ENCODE peak calls at places on chromosomes 5 and 9, in ten cellular contexts. P, Q, C, H, U, E, B, F, O and R are unnamed samples.

GRCh38 chr5:78275998-78276543 is 18.4 kb downstream of the AP3B1 start:
- DNase-seq in P (no peak), Q (no peak), C (no peak), H (no peak), U (no peak), E (no peak), B (no peak), F (no peak), O (no peak), R (no peak)

GRCh38 chr5:107388111-107388861 is 282.5 kb downstream of the EFNA5 start:
- DNase-seq in P (peak), Q (peak), C (no peak), H (no peak), U (no peak), E (no peak), B (peak), F (no peak), O (no peak), R (no peak)

GRCh38 chr5:149581192-149581861 is at the start of gene ARHGEF37:
- DNase-seq in P (peak), Q (peak), C (peak), H (no peak), U (no peak), E (no peak), B (peak), F (peak), O (peak), R (peak)

GRCh38 chr5:143355710-143356109 is 47.8 kb downstream of the NR3C1 start:
- DNase-seq in P (no peak), Q (peak), C (peak), H (no peak), U (peak), E (peak), B (peak), F (peak), O (peak), R (peak)

GRCh38 chr5:42655982-42656660 is 100.5 kb upstream of the CCDC152 start:
- DNase-seq in P (no peak), Q (peak), C (no peak), H (no peak), U (no peak), E (no peak), B (no peak), F (no peak), O (no peak), R (no peak)

GRCh38 chr9:976805-977360 is 428 bp downstream of the DMRT3 start:
- DNase-seq in P (peak), Q (no peak), C (no peak), H (no peak), U (no peak), E (no peak), B (no peak), F (no peak), O (no peak), R (no peak)

GRCh38 chr9:16675131-16675530 is 195.3 kb downstream of the BNC2 start:
- DNase-seq in P (no peak), Q (no peak), C (no peak), H (no peak), U (no peak), E (no peak), B (no peak), F (no peak), O (no peak), R (no peak)

GRCh38 chr5:17238521-17239041 is 21.1 kb downstream of the BASP1 start:
- DNase-seq in P (no peak), Q (peak), C (no peak), H (no peak), U (no peak), E (no peak), B (no peak), F (no peak), O (no peak), R (peak)

GRCh38 chr9:129968690-129969485 is 74.1 kb downstream of the FNBP1 start:
- DNase-seq in P (no peak), Q (peak), C (no peak), H (no peak), U (peak), E (no peak), B (no peak), F (no peak), O (no peak), R (no peak)

GRCh38 chr5:61949680-61950435 is 356.1 kb upstream of the KIF2A start:
- DNase-seq in P (no peak), Q (no peak), C (no peak), H (no peak), U (no peak), E (no peak), B (no peak), F (no peak), O (no peak), R (no peak)

GRCh38 chr9:37706290-37706689 is 47.3 kb upstream of the TRMT10B start:
- DNase-seq in P (no peak), Q (no peak), C (no peak), H (no peak), U (no peak), E (no peak), B (no peak), F (no peak), O (no peak), R (no peak)

GRCh38 chr5:65819905-65820240 is 97.9 kb downstream of the NLN start:
- DNase-seq in P (no peak), Q (no peak), C (no peak), H (no peak), U (no peak), E (no peak), B (no peak), F (no peak), O (no peak), R (no peak)

GRCh38 chr5:10637944-10638343 is 74.1 kb downstream of the ANKRD33B start:
- DNase-seq in P (peak), Q (no peak), C (no peak), H (no peak), U (no peak), E (no peak), B (no peak), F (no peak), O (no peak), R (no peak)

GRCh38 chr9:93680445-93681315 is 104.3 kb downstream of the PHF2 start:
- DNase-seq in P (no peak), Q (no peak), C (no peak), H (no peak), U (no peak), E (no peak), B (no peak), F (peak), O (peak), R (no peak)

GRCh38 chr9:6897831-6898230 is 140.1 kb downstream of the KDM4C start:
- DNase-seq in P (no peak), Q (no peak), C (no peak), H (no peak), U (no peak), E (no peak), B (peak), F (no peak), O (peak), R (no peak)

GRCh38 chr5:53253421-53253871 is 143.9 kb upstream of the MOCS2 start:
- DNase-seq in P (no peak), Q (peak), C (no peak), H (no peak), U (no peak), E (no peak), B (no peak), F (no peak), O (no peak), R (no peak)

GRCh38 chr5:56837956-56838355 is 22.6 kb downstream of the MAP3K1 start:
- DNase-seq in P (no peak), Q (no peak), C (no peak), H (no peak), U (no peak), E (no peak), B (no peak), F (no peak), O (no peak), R (no peak)

GRCh38 chr9:2013688-2014087 is 1.5 kb upstream of the SMARCA2 start:
- DNase-seq in P (no peak), Q (peak), C (no peak), H (no peak), U (no peak), E (no peak), B (no peak), F (no peak), O (no peak), R (no peak)

GRCh38 chr9:94685359-94685758 is 41.1 kb upstream of the AOPEP start:
- DNase-seq in P (no peak), Q (no peak), C (no peak), H (no peak), U (no peak), E (no peak), B (no peak), F (no peak), O (no peak), R (no peak)

GRCh38 chr9:101434990-101435389 is 584 bp downstream of the ALDOB start:
- DNase-seq in P (no peak), Q (no peak), C (no peak), H (no peak), U (no peak), E (no peak), B (no peak), F (no peak), O (no peak), R (no peak)

GRCh38 chr5:5373351-5374033 is 49.0 kb upstream of the ICE1 start:
- DNase-seq in P (no peak), Q (peak), C (no peak), H (no peak), U (no peak), E (no peak), B (no peak), F (peak), O (no peak), R (no peak)